ENCODE peak calls at places on chromosomes 2 and 18, in ten cellular contexts. G is fibroblast of pulmonary artery; Y is GM19239; V is spleen; D is breast epithelium; O is GM12864; L is stimulated activated CD4-positive, alpha-beta T cell treated with anti-CD3 and anti-CD28 coated beads, Interleukin-2, amount 100 ng/mL, for 48 hours; P is stomach; B is HT-29; I is IMR-90. M is an unnamed sample.
A peak's percentile ranks its signal among the peaks of the same experiment; 100 is the strongest.

GRCh38 chr2:181680937-181681811 is 857 bp upstream of the NEUROD1 start:
- DNase-seq in G (no peak), Y (no peak), V (peak; percentile 66), D (no peak), O (no peak), L (no peak), P (no peak), B (no peak), I (no peak), M (no peak)

GRCh38 chr2:239046822-239047221 is 198.9 kb downstream of the TWIST2 start:
- DNase-seq in G (no peak), Y (no peak), V (peak; percentile 46), D (no peak), O (no peak), L (no peak), P (no peak), B (no peak), I (no peak), M (no peak)

GRCh38 chr18:28183418-28184078 is 6.6 kb upstream of the CDH2 start:
- DNase-seq in G (no peak), Y (no peak), V (no peak), D (no peak), O (no peak), L (no peak), P (no peak), B (no peak), I (peak; percentile 46), M (no peak)

GRCh38 chr2:130884013-130884412 is 47.3 kb downstream of the ARHGEF4 start:
- DNase-seq in G (no peak), Y (no peak), V (no peak), D (no peak), O (no peak), L (no peak), P (no peak), B (no peak), I (no peak), M (no peak)

GRCh38 chr2:42084231-42084671 is 36.4 kb downstream of the PKDCC start:
- DNase-seq in G (peak; percentile 57), Y (no peak), V (peak; percentile 30), D (no peak), O (no peak), L (no peak), P (no peak), B (no peak), I (peak; percentile 84), M (no peak)

GRCh38 chr2:48248251-48248933 is 281.6 kb upstream of the STON1 start:
- DNase-seq in G (peak; percentile 87), Y (peak; percentile 14), V (no peak), D (no peak), O (no peak), L (no peak), P (no peak), B (no peak), I (peak; percentile 94), M (no peak)

GRCh38 chr2:97707428-97708380 is 5.7 kb upstream of the ZAP70 start:
- DNase-seq in G (no peak), Y (no peak), V (no peak), D (no peak), O (no peak), L (no peak), P (peak; percentile 31), B (peak; percentile 31), I (no peak), M (no peak)

GRCh38 chr2:219420687-219421086 is 2.5 kb downstream of the DES start:
- DNase-seq in G (no peak), Y (no peak), V (no peak), D (no peak), O (no peak), L (no peak), P (no peak), B (no peak), I (no peak), M (no peak)

GRCh38 chr2:188244383-188244782 is 47.3 kb upstream of the GULP1 start:
- DNase-seq in G (no peak), Y (no peak), V (no peak), D (no peak), O (no peak), L (no peak), P (no peak), B (no peak), I (peak; percentile 16), M (no peak)

GRCh38 chr2:171688129-171688465 is 828 bp downstream of the DYNC1I2 start:
- DNase-seq in G (peak; percentile 31), Y (no peak), V (no peak), D (no peak), O (no peak), L (no peak), P (no peak), B (peak; percentile 28), I (peak; percentile 37), M (no peak)

GRCh38 chr2:199100326-199101110 is 357.2 kb downstream of the SATB2 start:
- DNase-seq in G (no peak), Y (no peak), V (no peak), D (no peak), O (no peak), L (no peak), P (no peak), B (no peak), I (peak; percentile 31), M (no peak)

GRCh38 chr18:48889115-48889941 is 61.4 kb downstream of the SMAD7 start:
- DNase-seq in G (peak; percentile 38), Y (no peak), V (peak; percentile 70), D (no peak), O (no peak), L (no peak), P (peak; percentile 35), B (no peak), I (no peak), M (no peak)

GRCh38 chr2:198662916-198663315 is 794.8 kb downstream of the SATB2 start:
- DNase-seq in G (no peak), Y (no peak), V (no peak), D (no peak), O (no peak), L (no peak), P (no peak), B (no peak), I (no peak), M (no peak)

GRCh38 chr2:42249887-42250286 is 80.7 kb downstream of the EML4 start:
- DNase-seq in G (no peak), Y (no peak), V (no peak), D (no peak), O (no peak), L (no peak), P (no peak), B (peak; percentile 64), I (no peak), M (peak; percentile 46)

GRCh38 chr18:47968006-47968676 is 37.7 kb upstream of the SMAD2 start:
- DNase-seq in G (peak; percentile 57), Y (no peak), V (no peak), D (no peak), O (no peak), L (no peak), P (peak; percentile 61), B (no peak), I (no peak), M (no peak)

GRCh38 chr2:134402385-134402784 is 148.5 kb downstream of the MGAT5 start:
- DNase-seq in G (peak; percentile 93), Y (no peak), V (no peak), D (no peak), O (no peak), L (no peak), P (no peak), B (no peak), I (peak; percentile 64), M (no peak)

GRCh38 chr2:200752332-200752731 is 59.4 kb upstream of the BZW1 start:
- DNase-seq in G (no peak), Y (no peak), V (no peak), D (no peak), O (no peak), L (no peak), P (no peak), B (no peak), I (no peak), M (no peak)

GRCh38 chr2:197327776-197328169 is 17.2 kb upstream of the ANKRD44 start:
- DNase-seq in G (no peak), Y (no peak), V (no peak), D (no peak), O (no peak), L (no peak), P (no peak), B (no peak), I (no peak), M (no peak)